ENCODE peak calls at places on chromosomes 2 and 18, in four cellular contexts. K is K562, H is HepG2, R is H1. G is an unnamed sample.

GRCh38 chr2:73268831-73269685 is 15.2 kb downstream of the FBXO41 start:
- DNase-seq in R (peak), H (no peak), K (no peak), G (peak)

GRCh38 chr18:56977284-56977683 is 169.6 kb upstream of the BOD1L2 start:
- DNase-seq in R (no peak), K (no peak), H (no peak), G (no peak)

GRCh38 chr2:101089942-101090799 is 61.0 kb downstream of the TBC1D8 start:
- DNase-seq in K (no peak), H (no peak), R (no peak), G (no peak)

GRCh38 chr2:100350661-100351185 is 28.4 kb upstream of the LONRF2 start:
- DNase-seq in K (no peak), H (no peak), R (no peak), G (no peak)

GRCh38 chr2:11239147-11239546 is 83.9 kb downstream of the SLC66A3 start:
- DNase-seq in K (no peak), H (no peak), R (no peak), G (no peak)

GRCh38 chr2:238916875-238917590 is 69.1 kb downstream of the TWIST2 start:
- DNase-seq in H (no peak), K (no peak), R (no peak), G (no peak)

GRCh38 chr2:9292426-9292825 is 85.8 kb downstream of the ASAP2 start:
- DNase-seq in K (no peak), R (no peak), H (no peak), G (no peak)

GRCh38 chr18:2883137-2883671 is 36.4 kb downstream of the EMILIN2 start:
- DNase-seq in K (no peak), R (no peak), H (no peak), G (no peak)

GRCh38 chr2:120763931-120764330 is 28.3 kb downstream of the GLI2 start:
- DNase-seq in R (no peak), K (no peak), H (no peak), G (no peak)

GRCh38 chr2:148201075-148202004 is 180.4 kb downstream of the MBD5 start:
- DNase-seq in H (peak), R (peak), K (peak), G (peak)

GRCh38 chr2:215973954-215974699 is 39.2 kb downstream of the MREG start:
- DNase-seq in R (no peak), K (no peak), H (no peak), G (no peak)

GRCh38 chr18:1475867-1476266 is 571.2 kb downstream of the ADCYAP1 start:
- DNase-seq in H (no peak), K (no peak), R (no peak), G (no peak)

GRCh38 chr2:3492951-3493609 is 26.3 kb downstream of the ADI1 start:
- DNase-seq in R (no peak), H (peak), K (no peak), G (peak)
- H3K4me2 ChIP-seq in R (peak), H (peak), K (peak), G (no peak)

GRCh38 chr18:26091047-26091630 is 726 bp upstream of the SS18 start:
- DNase-seq in K (peak), H (peak), R (no peak), G (no peak)
- TF ChIP-seq POLR2AphosphoS5 in K (no peak), H (no peak), R (no peak), G (no peak)

GRCh38 chr2:20563833-20564232 is 87.1 kb downstream of the HS1BP3 start:
- DNase-seq in R (no peak), K (no peak), H (no peak), G (peak)
- TF ChIP-seq JUN in R (no peak), K (no peak), H (no peak), G (no peak)

GRCh38 chr18:5144629-5145028 is 52.4 kb downstream of the AKAIN1 start:
- DNase-seq in R (no peak), H (no peak), K (no peak), G (no peak)
- H3K4me2 ChIP-seq in R (no peak), H (no peak), K (no peak), G (no peak)

GRCh38 chr2:226183550-226183949 is 616.1 kb downstream of the IRS1 start:
- DNase-seq in H (no peak), R (no peak), K (no peak), G (no peak)

GRCh38 chr2:226183033-226183432 is 616.6 kb downstream of the IRS1 start:
- DNase-seq in K (no peak), R (no peak), H (no peak), G (no peak)

GRCh38 chr2:226180485-226180884 is 619.1 kb downstream of the IRS1 start:
- DNase-seq in K (no peak), R (no peak), H (no peak), G (no peak)

GRCh38 chr2:226184540-226184939 is 615.1 kb downstream of the IRS1 start:
- DNase-seq in H (no peak), R (no peak), K (no peak), G (no peak)

GRCh38 chr2:226181909-226182308 is 617.7 kb downstream of the IRS1 start:
- DNase-seq in H (no peak), K (no peak), R (no peak), G (no peak)
- TF ChIP-seq POLR2AphosphoS5 in H (no peak), K (no peak), R (no peak), G (no peak)

DNA sequence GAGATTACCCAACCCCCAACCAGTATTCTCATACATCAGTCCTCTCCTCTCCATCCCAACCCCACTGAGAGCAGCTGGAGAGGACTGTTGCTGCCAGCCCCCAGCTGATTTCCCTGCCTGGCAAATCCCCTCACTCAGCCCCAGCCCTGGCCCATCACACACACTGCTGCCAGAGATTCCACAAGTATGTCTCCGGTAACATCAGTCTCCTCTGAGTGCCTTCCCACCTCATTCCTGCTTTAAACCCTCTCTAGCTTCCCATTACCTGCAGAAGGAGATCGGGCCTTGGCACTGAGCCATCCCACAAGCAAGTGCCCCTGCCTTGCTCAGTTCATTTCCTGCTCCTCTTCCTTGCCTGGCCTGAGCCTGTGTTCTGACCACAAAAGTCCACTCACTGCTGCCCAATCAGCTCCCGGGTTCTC is 50.6 kb upstream of the ZFP36L2 start:
- DNase-seq in H (no peak), K (no peak), R (no peak), G (peak)
- TF ChIP-seq JUN in H (no peak), K (no peak), R (no peak), G (no peak)

DNA sequence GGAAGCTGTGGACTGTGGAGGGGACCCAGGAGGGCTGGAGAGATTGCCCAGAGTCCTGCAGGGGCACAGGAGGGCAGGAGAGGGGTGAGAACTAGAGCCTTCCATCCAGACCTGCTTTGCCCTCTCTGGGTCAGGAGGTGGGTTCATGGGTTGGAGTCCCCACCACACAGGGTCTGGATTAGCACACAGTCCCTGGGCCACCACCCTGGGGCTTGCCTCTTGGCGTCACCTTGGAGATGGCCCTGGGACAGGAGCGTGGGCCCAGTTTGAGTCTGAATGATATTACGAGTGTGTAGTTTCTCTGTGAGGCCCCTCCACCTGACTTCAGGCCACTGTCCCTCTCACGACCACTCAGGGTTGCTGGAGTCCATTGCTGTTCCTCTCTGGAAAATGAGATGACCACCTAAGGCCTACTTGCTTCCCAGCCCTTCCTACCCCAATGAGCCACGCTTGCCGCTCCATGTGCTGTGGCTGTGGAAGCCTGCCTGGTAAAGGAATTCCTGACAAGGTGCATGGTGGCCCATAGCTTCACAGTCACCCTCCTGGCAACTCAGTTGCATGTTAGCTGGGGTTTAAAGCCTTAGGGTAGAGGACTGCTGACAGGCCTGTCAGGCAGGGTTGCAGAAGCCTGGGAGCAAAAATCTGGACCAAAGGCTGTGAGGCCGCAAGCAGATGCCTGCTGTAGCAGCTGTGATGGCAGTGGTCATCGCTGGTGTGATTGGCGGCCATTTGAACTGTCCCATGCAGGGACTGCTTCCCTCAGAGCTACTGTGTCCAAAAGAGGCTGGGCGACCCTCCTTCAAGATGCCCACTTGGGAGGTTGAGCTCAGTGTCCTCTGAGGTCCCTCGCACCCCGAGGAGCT is 14.2 kb downstream of the ATOH8 start:
- DNase-seq in R (no peak), H (no peak), K (no peak), G (no peak)
- H3K4me2 ChIP-seq in R (peak), H (no peak), K (no peak), G (no peak)

GRCh38 chr2:220579452-220579851 is 952.0 kb downstream of the SLC4A3 start:
- DNase-seq in H (no peak), K (no peak), R (no peak), G (no peak)

GRCh38 chr2:220574038-220574437 is 946.6 kb downstream of the SLC4A3 start:
- DNase-seq in H (no peak), K (no peak), R (no peak), G (no peak)

GRCh38 chr2:220580113-220580512 is 952.7 kb downstream of the SLC4A3 start:
- DNase-seq in R (no peak), H (no peak), K (no peak), G (no peak)

GRCh38 chr2:220572385-220572784 is 945.0 kb downstream of the SLC4A3 start:
- DNase-seq in H (no peak), K (no peak), R (no peak), G (no peak)

GRCh38 chr2:220575963-220576362 is 948.5 kb downstream of the SLC4A3 start:
- DNase-seq in H (no peak), K (no peak), R (no peak), G (no peak)
- TF ChIP-seq POLR2AphosphoS5 in H (no peak), K (no peak), R (no peak), G (no peak)

G was measured in endothelial cell of umbilical vein.